ENCODE peak calls at places on chromosomes 5 and 9, in six cellular contexts. O is cardiac fibroblast, K is neural crest cell, P is cardiac muscle cell, W is Calu3, L is H9. S is an unnamed sample.

GRCh38 chr9:4829956-4830355 is 37.2 kb downstream of the RCL1 start:
- DNase-seq in P (no peak), L (no peak), O (no peak), K (no peak), W (no peak), S (peak)

GRCh38 chr5:5221731-5222130 is 81.6 kb downstream of the ADAMTS16 start:
- DNase-seq in P (peak), O (no peak), L (no peak), W (no peak), K (no peak), S (peak)

GRCh38 chr5:15383469-15383868 is 116.5 kb upstream of the FBXL7 start:
- DNase-seq in K (no peak), W (no peak), O (peak), P (peak), L (no peak), S (no peak)

GRCh38 chr9:33818832-33819500 is 2.0 kb downstream of the UBE2R2 start:
- DNase-seq in L (no peak), O (peak), W (no peak), K (no peak), P (peak), S (peak)

GRCh38 chr9:16413509-16414016 is 456.9 kb downstream of the BNC2 start:
- DNase-seq in L (no peak), K (no peak), W (no peak), P (peak), O (peak), S (peak)

GRCh38 chr9:93316726-93317494 is 133.0 kb downstream of the WNK2 start:
- DNase-seq in K (no peak), L (no peak), W (no peak), P (no peak), O (no peak), S (no peak)

GRCh38 chr5:142253938-142254895 is 70.6 kb downstream of the SPRY4 start:
- DNase-seq in P (peak), L (no peak), W (no peak), K (no peak), O (peak), S (no peak)

GRCh38 chr9:37324261-37324683 is 98.2 kb upstream of the GRHPR start:
- DNase-seq in L (no peak), O (peak), K (peak), P (peak), W (no peak), S (no peak)

GRCh38 chr5:168676499-168676898 is 97.3 kb upstream of the PANK3 start:
- DNase-seq in P (no peak), O (no peak), L (no peak), W (no peak), K (no peak), S (no peak)

GRCh38 chr5:79728396-79728795 is 38.8 kb downstream of the CMYA5 start:
- DNase-seq in P (no peak), L (no peak), W (no peak), O (no peak), K (no peak), S (no peak)

GRCh38 chr9:101131326-101131725 is 102.8 kb downstream of the PLPPR1 start:
- DNase-seq in L (no peak), W (no peak), P (no peak), O (no peak), K (no peak), S (no peak)

GRCh38 chr9:74281674-74282073 is 215.5 kb upstream of the RORB start:
- DNase-seq in W (no peak), L (peak), O (no peak), P (no peak), K (no peak), S (no peak)

GRCh38 chr5:67383451-67383850 is 186.9 kb upstream of the CD180 start:
- DNase-seq in O (no peak), P (no peak), L (no peak), K (no peak), W (no peak), S (no peak)

GRCh38 chr5:7329712-7330111 is 66.2 kb upstream of the ADCY2 start:
- DNase-seq in O (no peak), W (no peak), K (no peak), P (no peak), L (no peak), S (no peak)

GRCh38 chr5:10442581-10442980 is 902 bp downstream of the ROPN1L start:
- DNase-seq in K (no peak), L (no peak), W (no peak), O (no peak), P (no peak), S (peak)

GRCh38 chr5:34042302-34042701 is 711 bp downstream of the C1QTNF3 start:
- DNase-seq in P (no peak), W (no peak), L (no peak), K (no peak), O (no peak), S (no peak)

GRCh38 chr5:139774980-139775654 is 20.5 kb upstream of the PSD2 start:
- DNase-seq in L (peak), W (peak), P (peak), K (peak), O (peak), S (peak)

GRCh38 chr5:117315170-117315569 is 740.5 kb upstream of the SEMA6A start:
- DNase-seq in O (no peak), W (no peak), K (no peak), P (no peak), L (no peak), S (no peak)

GRCh38 chr5:94870496-94871214 is 252.2 kb downstream of the SLF1 start:
- DNase-seq in K (peak), L (no peak), P (no peak), O (no peak), W (no peak), S (no peak)

GRCh38 chr9:137026828-137027227 is 1.2 kb downstream of the ABCA2 start:
- DNase-seq in P (no peak), W (no peak), K (no peak), O (no peak), L (no peak), S (no peak)
- TF ChIP-seq CTCF in P (no peak), W (no peak), K (no peak), O (no peak), L (no peak), S (no peak)

DNA sequence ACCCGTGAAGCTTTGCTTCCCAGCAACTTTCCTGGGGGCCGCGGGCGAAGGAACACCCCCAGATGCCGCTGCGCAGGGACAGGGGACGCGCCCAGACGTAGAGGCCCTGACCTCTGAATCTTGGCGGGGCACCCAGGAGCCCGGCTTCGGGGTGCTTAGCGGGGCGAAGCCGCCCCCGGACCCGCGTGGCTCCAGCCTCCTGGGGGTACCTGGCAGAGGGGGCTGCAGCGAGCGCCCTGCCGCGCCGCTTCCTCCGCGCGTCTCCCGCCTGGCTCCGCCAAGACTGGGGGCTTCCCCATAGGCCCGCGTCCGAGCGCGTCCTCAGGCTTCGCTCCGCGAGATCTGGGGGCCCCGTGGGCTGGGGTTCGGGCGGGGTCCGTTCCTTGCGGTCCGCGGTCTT is 23.0 kb upstream of the ZNF782 start:
- DNase-seq in P (no peak), L (no peak), O (no peak), K (no peak), W (no peak), S (no peak)
- TF ChIP-seq CTCF in P (no peak), L (no peak), O (no peak), K (no peak), W (no peak), S (no peak)

GRCh38 chr5:119342414-119342813 is 13.4 kb upstream of the TNFAIP8 start:
- DNase-seq in W (no peak), O (no peak), L (no peak), K (no peak), P (no peak), S (no peak)

GRCh38 chr5:119343042-119343441 is 12.8 kb upstream of the TNFAIP8 start:
- DNase-seq in P (no peak), W (no peak), L (no peak), K (no peak), O (no peak), S (no peak)

GRCh38 chr5:119345861-119346260 is 10.0 kb upstream of the TNFAIP8 start:
- DNase-seq in L (no peak), W (no peak), K (no peak), P (no peak), O (no peak), S (no peak)

GRCh38 chr5:119343766-119344165 is 12.1 kb upstream of the TNFAIP8 start:
- DNase-seq in W (no peak), O (no peak), K (no peak), L (no peak), P (peak), S (no peak)

GRCh38 chr5:119344231-119344630 is 11.6 kb upstream of the TNFAIP8 start:
- DNase-seq in W (no peak), K (no peak), P (no peak), L (no peak), O (no peak), S (no peak)
- TF ChIP-seq CTCF in W (no peak), K (no peak), P (no peak), L (no peak), O (no peak), S (no peak)

GRCh38 chr9:98057095-98057799 is 715 bp downstream of the NANS start:
- DNase-seq in P (peak), L (no peak), K (no peak), O (peak), W (no peak), S (no peak)
- TF ChIP-seq CTCF in P (no peak), L (no peak), K (no peak), O (no peak), W (no peak), S (no peak)

GRCh38 chr5:173075137-173075868 is 19.2 kb downstream of the CREBRF start:
- DNase-seq in O (no peak), W (no peak), P (no peak), K (no peak), L (no peak), S (no peak)
- TF ChIP-seq CTCF in O (no peak), W (no peak), P (no peak), K (no peak), L (no peak), S (no peak)

S was measured in HFFc6.